ENCODE peak calls at places on chromosome 2, in seven cellular contexts. One of them, this sample, is unnamed.
A peak's percentile ranks its signal among the peaks of the same experiment; 100 is the strongest.

GRCh38 chr2:82182270-82182669 is 1877.7 kb upstream of the LRRTM1 start:
- DNase-seq in heart left ventricle: no peak
- DNase-seq in Peyer's patch: no peak
- DNase-seq in endodermal cell: no peak
- DNase-seq in fibroblast of lung: no peak
- DNase-seq in upper lobe of right lung: no peak
- DNase-seq in psoas muscle: no peak
- DNase-seq in this sample: no peak

GRCh38 chr2:57497489-57498096 is 549.0 kb upstream of the VRK2 start:
- DNase-seq in heart left ventricle: peak; percentile 22
- DNase-seq in Peyer's patch: no peak
- DNase-seq in endodermal cell: peak; percentile 80
- DNase-seq in fibroblast of lung: peak; percentile 45
- DNase-seq in upper lobe of right lung: no peak
- DNase-seq in psoas muscle: no peak
- DNase-seq in this sample: peak; percentile 40

GRCh38 chr2:74553892-74554820 is at the start of the genes DOK1 and LOXL3:
- DNase-seq in heart left ventricle: peak; percentile 93
- DNase-seq in Peyer's patch: peak; percentile 91
- DNase-seq in endodermal cell: peak; percentile 94
- DNase-seq in fibroblast of lung: peak; percentile 91
- DNase-seq in upper lobe of right lung: peak; percentile 95
- DNase-seq in psoas muscle: peak; percentile 89
- DNase-seq in this sample: peak; percentile 91

GRCh38 chr2:3280683-3281520 is 96.7 kb downstream of the EIPR1 start:
- DNase-seq in heart left ventricle: no peak
- DNase-seq in Peyer's patch: peak; percentile 21
- DNase-seq in endodermal cell: peak; percentile 24
- DNase-seq in fibroblast of lung: no peak
- DNase-seq in upper lobe of right lung: no peak
- DNase-seq in psoas muscle: no peak
- DNase-seq in this sample: peak; percentile 10

GRCh38 chr2:60883896-60884295 is 2.5 kb downstream of the REL start:
- DNase-seq in heart left ventricle: no peak
- DNase-seq in Peyer's patch: no peak
- DNase-seq in endodermal cell: no peak
- DNase-seq in fibroblast of lung: no peak
- DNase-seq in upper lobe of right lung: no peak
- DNase-seq in psoas muscle: no peak
- DNase-seq in this sample: no peak

GRCh38 chr2:112644933-112645395 is 775 bp upstream of the SLC20A1 start:
- DNase-seq in heart left ventricle: no peak
- DNase-seq in Peyer's patch: no peak
- DNase-seq in endodermal cell: no peak
- DNase-seq in fibroblast of lung: no peak
- DNase-seq in upper lobe of right lung: peak; percentile 25
- DNase-seq in psoas muscle: no peak
- DNase-seq in this sample: no peak

GRCh38 chr2:105766300-105766866 is 21.7 kb downstream of the NCK2 start:
- DNase-seq in heart left ventricle: no peak
- DNase-seq in Peyer's patch: no peak
- DNase-seq in endodermal cell: no peak
- DNase-seq in fibroblast of lung: no peak
- DNase-seq in upper lobe of right lung: no peak
- DNase-seq in psoas muscle: no peak
- DNase-seq in this sample: no peak

GRCh38 chr2:164110518-164110917 is 374.7 kb upstream of the FIGN start:
- DNase-seq in heart left ventricle: no peak
- DNase-seq in Peyer's patch: no peak
- DNase-seq in endodermal cell: no peak
- DNase-seq in fibroblast of lung: no peak
- DNase-seq in upper lobe of right lung: no peak
- DNase-seq in psoas muscle: no peak
- DNase-seq in this sample: no peak

GRCh38 chr2:234978466-234979203 is 26.8 kb downstream of the SH3BP4 start:
- DNase-seq in heart left ventricle: no peak
- DNase-seq in Peyer's patch: no peak
- DNase-seq in endodermal cell: no peak
- DNase-seq in fibroblast of lung: peak; percentile 77
- DNase-seq in upper lobe of right lung: no peak
- DNase-seq in psoas muscle: no peak
- DNase-seq in this sample: no peak

GRCh38 chr2:54275541-54275940 is 19.5 kb upstream of the TSPYL6 start:
- DNase-seq in heart left ventricle: no peak
- DNase-seq in Peyer's patch: no peak
- DNase-seq in endodermal cell: no peak
- DNase-seq in fibroblast of lung: no peak
- DNase-seq in upper lobe of right lung: no peak
- DNase-seq in psoas muscle: no peak
- DNase-seq in this sample: no peak

GRCh38 chr2:56108806-56109205 is 75.0 kb upstream of the CCDC85A start:
- DNase-seq in heart left ventricle: no peak
- DNase-seq in Peyer's patch: no peak
- DNase-seq in endodermal cell: peak; percentile 61
- DNase-seq in fibroblast of lung: no peak
- DNase-seq in upper lobe of right lung: no peak
- DNase-seq in psoas muscle: no peak
- DNase-seq in this sample: no peak

GRCh38 chr2:121777699-121778058 is 22.2 kb downstream of the TSN start:
- DNase-seq in heart left ventricle: no peak
- DNase-seq in Peyer's patch: no peak
- DNase-seq in endodermal cell: no peak
- DNase-seq in fibroblast of lung: peak; percentile 79
- DNase-seq in upper lobe of right lung: no peak
- DNase-seq in psoas muscle: no peak
- DNase-seq in this sample: no peak

GRCh38 chr2:44952806-44953685 is 11.5 kb downstream of the SIX3 start:
- DNase-seq in heart left ventricle: no peak
- DNase-seq in Peyer's patch: no peak
- DNase-seq in endodermal cell: peak; percentile 74
- DNase-seq in fibroblast of lung: no peak
- DNase-seq in upper lobe of right lung: no peak
- DNase-seq in psoas muscle: no peak
- DNase-seq in this sample: no peak

DNA sequence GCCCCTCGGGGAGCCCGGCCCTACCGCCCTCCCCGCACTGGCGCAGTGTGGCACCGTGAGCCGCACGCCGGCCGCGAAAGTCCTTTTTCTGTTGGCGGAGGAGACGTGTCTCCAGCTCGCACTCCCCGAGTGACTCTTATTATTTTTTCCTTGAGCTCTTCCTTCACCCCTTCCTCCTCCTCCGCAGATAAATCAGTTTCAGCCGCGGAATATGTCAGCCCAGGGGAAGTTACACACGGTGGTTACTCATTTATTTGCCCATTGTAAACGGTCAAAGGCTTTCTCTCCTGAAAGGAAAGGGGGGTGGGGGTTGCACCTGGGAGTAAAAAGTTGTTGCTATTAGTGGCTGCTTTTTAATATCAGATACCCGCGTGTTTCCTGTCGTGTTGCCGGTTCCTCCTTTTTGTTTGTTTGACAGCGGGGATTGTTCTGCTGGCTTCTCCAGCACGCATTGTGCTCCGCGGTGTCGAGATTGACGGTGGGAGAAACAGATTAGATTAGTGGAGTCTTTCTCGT is 1.5 kb downstream of the CRIM1 start:
- DNase-seq in heart left ventricle: peak; percentile 24
- DNase-seq in Peyer's patch: peak; percentile 59
- DNase-seq in endodermal cell: peak; percentile 75
- DNase-seq in fibroblast of lung: peak; percentile 53
- DNase-seq in upper lobe of right lung: no peak
- DNase-seq in psoas muscle: no peak
- DNase-seq in this sample: peak; percentile 62
- H3K4me1 ChIP-seq in heart left ventricle: peaks cover 33% of the 10 kb centered on the region
- H3K4me1 ChIP-seq in Peyer's patch: peaks cover 35% of the 10 kb centered on the region
- H3K4me1 ChIP-seq in endodermal cell: peaks cover 3% of the 10 kb centered on the region
- H3K4me1 ChIP-seq in fibroblast of lung: peaks cover 15% of the 10 kb centered on the region
- H3K4me1 ChIP-seq in upper lobe of right lung: peaks cover 60% of the 10 kb centered on the region
- H3K4me1 ChIP-seq in psoas muscle: peaks cover 44% of the 10 kb centered on the region
- H3K4me1 ChIP-seq in this sample: no peaks in the 10 kb centered on the region

GRCh38 chr2:239310401-239311061 is 90.3 kb downstream of the HDAC4 start:
- DNase-seq in heart left ventricle: no peak
- DNase-seq in Peyer's patch: no peak
- DNase-seq in endodermal cell: peak; percentile 20
- DNase-seq in fibroblast of lung: no peak
- DNase-seq in upper lobe of right lung: peak; percentile 55
- DNase-seq in psoas muscle: peak; percentile 42
- DNase-seq in this sample: peak; percentile 67

GRCh38 chr2:239307921-239308620 is 92.7 kb downstream of the HDAC4 start:
- DNase-seq in heart left ventricle: no peak
- DNase-seq in Peyer's patch: peak; percentile 40
- DNase-seq in endodermal cell: peak; percentile 44
- DNase-seq in fibroblast of lung: no peak
- DNase-seq in upper lobe of right lung: peak; percentile 42
- DNase-seq in psoas muscle: peak; percentile 42
- DNase-seq in this sample: no peak

GRCh38 chr2:239309398-239310245 is 91.2 kb downstream of the HDAC4 start:
- DNase-seq in heart left ventricle: no peak
- DNase-seq in Peyer's patch: no peak
- DNase-seq in endodermal cell: peak; percentile 40
- DNase-seq in fibroblast of lung: no peak
- DNase-seq in upper lobe of right lung: peak; percentile 53
- DNase-seq in psoas muscle: no peak
- DNase-seq in this sample: peak; percentile 67

GRCh38 chr2:239307221-239307569 is 93.6 kb downstream of the HDAC4 start:
- DNase-seq in heart left ventricle: no peak
- DNase-seq in Peyer's patch: no peak
- DNase-seq in endodermal cell: peak; percentile 26
- DNase-seq in fibroblast of lung: no peak
- DNase-seq in upper lobe of right lung: no peak
- DNase-seq in psoas muscle: no peak
- DNase-seq in this sample: no peak

DNA sequence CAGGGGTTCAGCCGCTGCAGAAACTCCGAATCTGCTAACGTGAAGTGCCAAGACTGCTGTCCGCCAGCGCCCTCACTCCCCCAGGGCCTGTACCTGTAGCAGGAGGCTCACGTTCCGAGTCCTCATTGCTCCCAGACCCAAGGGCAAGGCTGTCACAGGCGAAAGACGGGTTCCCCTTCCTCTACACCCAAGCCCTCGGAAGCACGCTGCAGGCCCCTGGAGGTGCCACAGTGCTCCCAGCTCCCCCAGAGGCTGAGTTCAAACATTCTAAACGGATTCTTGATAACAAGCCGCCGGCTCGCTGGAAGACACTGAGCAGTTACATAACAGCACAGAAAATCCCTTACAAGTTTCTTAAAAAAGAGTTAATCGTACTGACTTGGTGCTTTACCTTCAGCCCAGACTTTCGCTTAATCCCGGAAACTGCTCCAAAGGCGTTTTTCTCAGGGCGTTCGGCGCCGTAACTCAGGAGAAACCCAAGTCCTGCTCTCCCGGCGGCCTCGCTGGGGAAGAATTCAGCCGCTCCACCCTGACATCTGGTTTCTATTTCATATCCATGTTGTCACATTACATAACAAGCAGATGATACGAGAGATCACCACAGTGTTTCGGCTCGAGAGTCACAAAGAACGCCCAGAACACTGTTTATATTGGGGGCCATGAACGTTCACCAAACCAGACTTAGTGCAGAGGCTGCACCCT is 92.0 kb downstream of the HDAC4 start:
- DNase-seq in heart left ventricle: no peak
- DNase-seq in Peyer's patch: peak; percentile 46
- DNase-seq in endodermal cell: peak; percentile 49
- DNase-seq in fibroblast of lung: no peak
- DNase-seq in upper lobe of right lung: peak; percentile 63
- DNase-seq in psoas muscle: peak; percentile 61
- DNase-seq in this sample: peak; percentile 82
- H3K4me3 ChIP-seq in heart left ventricle: peak overlapping the region; percentile 54
- H3K4me3 ChIP-seq in Peyer's patch: peak overlapping the region; percentile 42
- H3K4me3 ChIP-seq in endodermal cell: no peak overlapping the region
- H3K4me3 ChIP-seq in fibroblast of lung: peak overlapping the region; percentile 53
- H3K4me3 ChIP-seq in upper lobe of right lung: peak overlapping the region; percentile 41
- H3K4me3 ChIP-seq in psoas muscle: peak overlapping the region; percentile 95
- H3K4me3 ChIP-seq in this sample: peak overlapping the region; percentile 42

DNA sequence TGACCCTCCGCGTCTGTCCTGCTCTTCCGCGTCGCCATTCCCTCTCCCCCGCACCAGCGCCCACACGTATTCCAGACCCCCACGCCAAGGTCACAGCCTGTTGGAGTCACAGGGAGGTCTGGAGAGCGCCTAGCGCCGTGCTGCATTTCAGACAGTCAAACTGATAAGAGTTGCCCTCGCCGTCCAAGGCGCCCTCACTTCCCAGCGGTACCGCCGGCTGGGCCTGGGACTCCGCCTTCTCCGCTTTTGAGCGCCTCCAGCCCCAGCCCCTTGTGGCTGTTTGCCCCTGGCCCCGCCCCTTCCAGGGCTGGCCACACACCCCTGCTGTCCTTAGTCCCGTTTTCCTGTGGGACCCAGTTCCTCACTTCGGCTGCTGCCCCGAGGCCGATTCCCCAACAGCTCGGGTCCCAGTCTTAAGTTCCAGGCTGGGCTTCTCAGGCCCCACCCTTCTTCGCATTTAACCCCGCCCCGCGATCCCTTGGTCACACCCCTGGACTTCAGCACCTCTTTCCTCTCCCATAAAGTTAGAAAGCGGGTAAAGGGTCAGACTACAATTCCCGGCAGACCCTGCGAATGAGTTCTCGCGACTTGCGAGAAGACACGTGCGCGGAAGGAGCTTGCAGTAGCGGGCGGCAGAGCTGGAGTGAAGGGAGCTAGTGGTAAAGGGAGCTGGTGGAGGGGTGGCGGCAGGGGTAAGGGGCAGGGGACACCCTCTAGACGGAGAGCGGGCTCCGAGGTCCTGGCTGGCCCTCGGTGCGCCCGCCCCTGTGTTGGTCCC is at the start of gene GMPPA:
- DNase-seq in heart left ventricle: peak; percentile 96
- DNase-seq in Peyer's patch: peak; percentile 97
- DNase-seq in endodermal cell: peak; percentile 99
- DNase-seq in fibroblast of lung: peak; percentile 99
- DNase-seq in upper lobe of right lung: peak; percentile 97
- DNase-seq in psoas muscle: peak; percentile 95
- DNase-seq in this sample: peak; percentile 97
- H3K27ac ChIP-seq in heart left ventricle: peak within 1 kb of the TSS; percentile 98
- H3K27ac ChIP-seq in Peyer's patch: peak within 1 kb of the TSS; percentile 98
- H3K27ac ChIP-seq in endodermal cell: no peak within 1 kb of the TSS
- H3K27ac ChIP-seq in fibroblast of lung: peak within 1 kb of the TSS; percentile 78
- H3K27ac ChIP-seq in upper lobe of right lung: peak within 1 kb of the TSS; percentile 89
- H3K27ac ChIP-seq in psoas muscle: peak within 1 kb of the TSS; percentile 91
- H3K27ac ChIP-seq in this sample: peak within 1 kb of the TSS; percentile 86

GRCh38 chr2:98734157-98734556 is 3.2 kb upstream of the MGAT4A start:
- DNase-seq in heart left ventricle: no peak
- DNase-seq in Peyer's patch: no peak
- DNase-seq in endodermal cell: no peak
- DNase-seq in fibroblast of lung: no peak
- DNase-seq in upper lobe of right lung: no peak
- DNase-seq in psoas muscle: no peak
- DNase-seq in this sample: no peak

GRCh38 chr2:98731709-98732349 is 897 bp upstream of the MGAT4A start:
- DNase-seq in heart left ventricle: no peak
- DNase-seq in Peyer's patch: no peak
- DNase-seq in endodermal cell: no peak
- DNase-seq in fibroblast of lung: no peak
- DNase-seq in upper lobe of right lung: no peak
- DNase-seq in psoas muscle: no peak
- DNase-seq in this sample: no peak

GRCh38 chr2:98730851-98731708 is at the start of gene MGAT4A:
- DNase-seq in heart left ventricle: peak; percentile 91
- DNase-seq in Peyer's patch: peak; percentile 90
- DNase-seq in endodermal cell: peak; percentile 82
- DNase-seq in fibroblast of lung: peak; percentile 23
- DNase-seq in upper lobe of right lung: peak; percentile 92
- DNase-seq in psoas muscle: peak; percentile 85
- DNase-seq in this sample: peak; percentile 94

GRCh38 chr2:98730053-98730850 is 680 bp downstream of the MGAT4A start:
- DNase-seq in heart left ventricle: peak; percentile 50
- DNase-seq in Peyer's patch: peak; percentile 74
- DNase-seq in endodermal cell: peak; percentile 69
- DNase-seq in fibroblast of lung: no peak
- DNase-seq in upper lobe of right lung: peak; percentile 72
- DNase-seq in psoas muscle: peak; percentile 46
- DNase-seq in this sample: peak; percentile 73

GRCh38 chr2:98732430-98733051 is 1.6 kb upstream of the MGAT4A start:
- DNase-seq in heart left ventricle: no peak
- DNase-seq in Peyer's patch: no peak
- DNase-seq in endodermal cell: no peak
- DNase-seq in fibroblast of lung: no peak
- DNase-seq in upper lobe of right lung: no peak
- DNase-seq in psoas muscle: no peak
- DNase-seq in this sample: no peak
- H3K4me1 ChIP-seq in heart left ventricle: peaks cover 14% of the 10 kb centered on the region
- H3K4me1 ChIP-seq in Peyer's patch: peaks cover 23% of the 10 kb centered on the region
- H3K4me1 ChIP-seq in endodermal cell: no peaks in the 10 kb centered on the region
- H3K4me1 ChIP-seq in fibroblast of lung: peaks cover 2% of the 10 kb centered on the region
- H3K4me1 ChIP-seq in upper lobe of right lung: peaks cover 27% of the 10 kb centered on the region
- H3K4me1 ChIP-seq in psoas muscle: peaks cover 4% of the 10 kb centered on the region
- H3K4me1 ChIP-seq in this sample: peaks cover 3% of the 10 kb centered on the region